ENCODE peak calls at places on chromosomes 13 and 19, in four cellular contexts. O is CD8-positive, alpha-beta T cell; I is AG09309; Z is transverse colon. J is an unnamed sample.

GRCh38 chr13:88701551-88701950 is 1030.4 kb downstream of the SLITRK5 start:
- DNase-seq in O (no peak), I (no peak), Z (no peak), J (no peak)

GRCh38 chr19:5530701-5531100 is 37.1 kb downstream of the TINCR start:
- DNase-seq in Z (no peak), I (no peak), O (no peak), J (no peak)

GRCh38 chr13:19324325-19324724 is 142.7 kb upstream of the TUBA3C start:
- DNase-seq in O (no peak), I (no peak), Z (no peak), J (no peak)

GRCh38 chr13:48235100-48235813 is 2.3 kb downstream of the ITM2B start:
- DNase-seq in I (no peak), Z (peak), O (no peak), J (peak)

GRCh38 chr13:113291997-113292862 is 4.8 kb upstream of the LAMP1 start:
- DNase-seq in I (no peak), Z (no peak), O (no peak), J (no peak)

GRCh38 chr19:1488282-1488601 is 1.9 kb downstream of the PCSK4 start:
- DNase-seq in I (no peak), Z (no peak), O (no peak), J (no peak)

GRCh38 chr19:3672575-3672948 is 27.7 kb downstream of the PIP5K1C start:
- DNase-seq in Z (no peak), I (no peak), O (no peak), J (no peak)

GRCh38 chr13:51717786-51718398 is 86.1 kb downstream of the DHRS12 start:
- DNase-seq in I (no peak), Z (no peak), O (no peak), J (no peak)

GRCh38 chr13:30107536-30108136 is 199.7 kb downstream of the KATNAL1 start:
- DNase-seq in I (no peak), Z (peak), O (no peak), J (no peak)

GRCh38 chr19:1748115-1748702 is 5.1 kb upstream of the ONECUT3 start:
- DNase-seq in O (no peak), Z (peak), I (no peak), J (no peak)

GRCh38 chr19:6056801-6057650 is 53.3 kb downstream of the RFX2 start:
- DNase-seq in I (peak), Z (peak), O (no peak), J (peak)

GRCh38 chr13:114074671-114075315 is 57.6 kb downstream of the RASA3 start:
- DNase-seq in I (no peak), O (no peak), Z (no peak), J (no peak)

GRCh38 chr19:12346896-12347295 is 13.5 kb upstream of the ZNF563 start:
- DNase-seq in O (no peak), Z (no peak), I (no peak), J (no peak)

GRCh38 chr13:105982219-105982618 is 553.2 kb downstream of the EFNB2 start:
- DNase-seq in I (no peak), O (no peak), Z (no peak), J (no peak)

GRCh38 chr13:50731400-50731799 is 112.1 kb downstream of the DLEU7 start:
- DNase-seq in Z (no peak), O (no peak), I (peak), J (peak)

GRCh38 chr19:58166708-58167280 is 16.1 kb upstream of the ZNF274 start:
- DNase-seq in I (no peak), Z (no peak), O (no peak), J (no peak)

GRCh38 chr13:37277435-37278144 is 172.1 kb upstream of the CSNK1A1L start:
- DNase-seq in O (no peak), Z (no peak), I (peak), J (peak)

GRCh38 chr19:47158879-47159509 is 28.4 kb downstream of the SAE1 start:
- DNase-seq in Z (no peak), O (no peak), I (no peak), J (peak)

GRCh38 chr19:4380254-4380727 is 20.1 kb downstream of the SH3GL1 start:
- DNase-seq in I (no peak), Z (no peak), O (peak), J (no peak)

GRCh38 chr19:15136234-15136954 is 29.2 kb downstream of the SYDE1 start:
- DNase-seq in O (no peak), I (no peak), Z (no peak), J (no peak)

GRCh38 chr13:106467406-106468122 is 67.9 kb downstream of the EFNB2 start:
- DNase-seq in O (no peak), Z (no peak), I (no peak), J (no peak)

GRCh38 chr19:16943942-16944625 is 55.3 kb downstream of the F2RL3 start:
- DNase-seq in O (no peak), Z (no peak), I (no peak), J (no peak)

GRCh38 chr13:20475927-20476691 is 49.5 kb downstream of the CRYL1 start:
- DNase-seq in I (no peak), O (peak), Z (peak), J (no peak)

GRCh38 chr13:94323746-94324408 is 155.6 kb downstream of the DCT start:
- DNase-seq in O (peak), I (no peak), Z (no peak), J (no peak)
- H3K4me3 ChIP-seq in O (peak), I (no peak), Z (no peak), J (no peak)

DNA sequence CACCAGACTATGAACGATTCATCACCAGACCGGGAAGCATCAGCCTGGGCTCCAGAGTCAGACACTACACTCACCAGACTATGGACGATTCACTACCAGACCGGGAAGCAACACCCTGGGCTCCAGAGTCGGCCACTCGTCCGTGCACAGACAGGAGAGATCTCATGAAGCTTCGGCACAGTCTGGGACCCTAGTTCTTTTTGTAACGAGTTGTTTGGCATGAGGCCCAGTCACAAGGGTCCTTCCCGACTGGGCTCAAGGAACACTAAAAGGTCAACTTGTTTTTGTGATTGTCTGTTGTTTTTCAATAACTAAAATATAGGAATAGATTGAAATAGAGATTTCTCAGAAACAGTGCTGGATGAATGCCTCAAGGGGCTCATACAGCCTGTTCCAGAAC is 1141.6 kb upstream of the MIR17HG start:
- DNase-seq in O (no peak), I (no peak), Z (no peak), J (no peak)
- TF ChIP-seq CTCF in O (no peak), I (no peak), Z (no peak), J (no peak)

GRCh38 chr19:41927810-41928192 is 448 bp downstream of the ERFL start:
- DNase-seq in Z (peak), I (no peak), O (no peak), J (no peak)

GRCh38 chr19:41928221-41928683 is at the start of gene ERFL:
- DNase-seq in I (no peak), Z (no peak), O (no peak), J (no peak)

GRCh38 chr19:41929536-41930071 is 1.4 kb upstream of the ERFL start:
- DNase-seq in Z (no peak), O (no peak), I (no peak), J (no peak)

GRCh38 chr19:41930322-41930722 is 2.1 kb upstream of the ERFL start:
- DNase-seq in O (no peak), Z (no peak), I (no peak), J (no peak)

DNA sequence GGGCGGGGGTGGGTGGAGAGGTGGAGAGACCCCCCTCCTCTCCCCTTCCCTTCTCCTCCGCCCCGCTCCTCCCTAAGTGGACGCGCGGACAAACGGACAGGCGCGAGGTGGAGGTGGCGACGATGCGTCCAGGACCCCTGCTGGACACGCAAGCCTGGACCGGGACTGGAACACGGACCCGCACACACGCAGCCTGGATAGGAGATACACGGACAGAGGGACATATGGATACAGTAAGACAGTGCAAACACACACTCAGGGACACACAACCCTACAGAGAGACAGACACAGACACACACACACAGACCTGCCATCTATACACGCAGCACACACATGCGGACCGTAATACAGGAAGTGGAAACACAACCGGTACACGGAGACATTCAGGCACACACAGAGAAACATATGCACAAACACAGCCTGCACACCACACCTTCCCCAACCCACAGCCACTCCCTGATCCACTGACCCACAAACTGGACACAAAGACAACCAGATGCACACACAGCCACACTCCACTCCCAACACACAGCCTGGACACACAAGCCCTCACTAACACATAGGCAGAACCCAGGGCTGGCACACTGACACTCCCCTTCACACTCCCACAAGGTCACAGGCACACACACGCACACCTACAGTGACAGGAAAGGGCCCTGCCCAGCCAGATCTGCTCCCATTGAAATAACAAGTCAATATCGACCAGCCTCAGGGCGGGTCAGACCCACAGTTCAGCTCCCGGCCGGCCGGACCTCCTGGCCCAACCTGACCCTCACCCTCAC is 696 bp upstream of the ERFL start:
- DNase-seq in O (no peak), Z (peak), I (no peak), J (no peak)
- H3K4me3 ChIP-seq in O (peak), Z (peak), I (peak), J (peak)

DNA sequence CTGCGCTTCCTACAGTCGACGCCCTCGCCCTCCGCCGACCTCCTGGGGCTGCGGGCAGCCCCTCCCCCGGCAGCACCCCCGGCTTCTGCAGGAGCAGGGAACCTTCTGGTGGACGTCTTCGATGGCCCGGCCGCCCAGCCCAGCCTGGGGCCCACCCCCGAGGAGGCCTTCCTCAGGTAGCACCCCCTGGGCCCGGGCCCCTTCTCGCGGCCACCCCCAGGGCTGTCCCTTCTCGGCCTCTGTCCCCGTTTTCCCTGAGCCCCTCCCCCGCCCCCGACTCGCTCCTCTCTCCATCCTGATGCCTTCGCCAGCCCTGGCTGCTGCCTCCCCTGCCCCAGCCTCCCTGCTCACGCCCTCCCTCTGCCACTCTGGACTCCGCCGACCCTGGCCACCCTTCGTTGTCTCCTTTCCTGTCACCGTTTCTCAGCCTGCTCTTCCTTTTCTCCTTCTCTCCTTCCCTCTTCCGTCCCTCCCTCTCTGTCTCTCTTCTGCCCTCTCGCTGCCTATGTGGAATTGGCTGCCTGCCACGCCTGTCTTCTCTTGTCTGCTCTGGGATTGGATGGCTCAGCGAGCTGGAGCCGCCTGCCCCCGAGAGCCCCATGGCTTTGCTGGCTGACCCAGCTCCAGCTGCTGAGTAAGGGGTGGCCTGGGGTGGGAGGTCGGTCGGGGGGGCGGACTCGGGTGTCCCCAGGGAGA is 11.0 kb downstream of the FUZ start:
- DNase-seq in Z (peak), I (no peak), O (no peak), J (peak)
- TF ChIP-seq CTCF in Z (no peak), I (peak), O (no peak), J (peak)

DNA sequence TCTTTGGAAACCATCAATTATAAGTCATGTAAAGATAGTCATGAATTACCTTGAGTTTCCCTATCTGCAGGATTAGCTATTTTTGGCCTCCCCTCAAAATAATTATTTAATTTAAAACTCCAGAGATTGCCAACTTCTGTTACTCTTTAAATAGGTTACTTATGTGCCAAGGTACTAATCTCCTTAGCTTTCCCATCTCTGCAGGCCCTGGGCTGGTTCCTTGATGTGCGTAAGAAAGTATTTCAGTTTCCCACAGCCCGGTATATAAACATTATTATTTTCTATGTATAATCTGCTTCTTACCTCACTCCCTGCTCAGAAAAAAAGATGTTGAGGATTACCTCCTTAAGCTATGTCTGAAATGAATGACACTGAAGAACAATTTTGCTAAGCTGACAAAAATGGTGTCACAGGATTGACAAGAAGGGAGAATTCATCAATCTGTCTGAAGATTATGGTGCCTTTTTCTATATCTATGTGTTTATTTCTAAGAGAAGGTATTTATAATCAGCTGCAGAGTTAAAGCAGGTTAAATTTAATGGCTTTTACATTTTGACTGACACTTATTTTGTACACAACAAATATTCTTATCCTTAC is 1697.2 kb upstream of the PCDH20 start:
- DNase-seq in I (no peak), Z (no peak), O (no peak), J (no peak)
- H3K4me3 ChIP-seq in I (no peak), Z (no peak), O (no peak), J (no peak)

GRCh38 chr13:99659234-99659633 is 158.0 kb downstream of the TM9SF2 start:
- DNase-seq in O (no peak), Z (no peak), I (no peak), J (no peak)

GRCh38 chr13:99660101-99660500 is 158.8 kb downstream of the TM9SF2 start:
- DNase-seq in O (no peak), Z (no peak), I (no peak), J (no peak)

GRCh38 chr13:99657848-99658265 is 156.6 kb downstream of the TM9SF2 start:
- DNase-seq in Z (no peak), O (peak), I (no peak), J (peak)

GRCh38 chr13:99656843-99657506 is 155.7 kb downstream of the TM9SF2 start:
- DNase-seq in Z (no peak), I (no peak), O (no peak), J (no peak)

GRCh38 chr13:99658266-99658991 is 157.2 kb downstream of the TM9SF2 start:
- DNase-seq in O (peak), Z (peak), I (peak), J (peak)
- TF ChIP-seq CTCF in O (no peak), Z (no peak), I (peak), J (peak)

J was measured in fibroblast of pulmonary artery.